ENCODE peak calls at places on chromosomes 4 and X, in six cellular contexts. D, N, J, X, B and P are unnamed samples.

GRCh38 chr4:169437299-169438047 is 166.7 kb upstream of the SH3RF1 start:
- DNase-seq in X (no peak), B (no peak), D (no peak), J (no peak), N (no peak), P (no peak)

GRCh38 chrX:48695524-48695875 is 1.0 kb upstream of the SUV39H1 start:
- DNase-seq in D (no peak), B (peak; percentile 11), J (no peak), N (no peak), X (no peak), P (no peak)

GRCh38 chrX:14032383-14032782 is 2.7 kb upstream of the GEMIN8 start:
- DNase-seq in B (peak; percentile 66), D (peak; percentile 13), N (peak; percentile 53), J (no peak), X (peak; percentile 69), P (no peak)

GRCh38 chr4:163949976-163950601 is 455.6 kb downstream of the TMA16 start:
- DNase-seq in X (no peak), D (no peak), B (no peak), N (no peak), J (no peak), P (no peak)

GRCh38 chr4:184792950-184793555 is 32.7 kb downstream of the ACSL1 start:
- DNase-seq in J (no peak), B (peak; percentile 76), D (no peak), X (peak; percentile 60), N (peak; percentile 20), P (no peak)

GRCh38 chr4:13911256-13911655 is 283.7 kb upstream of the BOD1L1 start:
- DNase-seq in X (no peak), B (no peak), D (no peak), N (no peak), J (no peak), P (no peak)

GRCh38 chrX:107715331-107716044 is 60.1 kb downstream of the TSC22D3 start:
- DNase-seq in B (no peak), J (no peak), N (no peak), D (no peak), X (no peak), P (no peak)

GRCh38 chr4:3527101-3527913 is 4.9 kb downstream of the LRPAP1 start:
- DNase-seq in D (no peak), B (no peak), J (no peak), N (no peak), X (no peak), P (no peak)

GRCh38 chr4:10667651-10668341 is 16.8 kb downstream of the CLNK start:
- DNase-seq in N (no peak), B (no peak), X (no peak), J (no peak), D (no peak), P (no peak)

GRCh38 chr4:176882201-176882600 is 89.5 kb upstream of the VEGFC start:
- DNase-seq in B (no peak), D (no peak), X (no peak), N (no peak), J (no peak), P (no peak)

GRCh38 chrX:129600981-129601424 is 53.8 kb downstream of the APLN start:
- DNase-seq in B (peak; percentile 51), D (peak; percentile 20), N (peak; percentile 27), X (peak; percentile 34), J (peak; percentile 29), P (no peak)

DNA sequence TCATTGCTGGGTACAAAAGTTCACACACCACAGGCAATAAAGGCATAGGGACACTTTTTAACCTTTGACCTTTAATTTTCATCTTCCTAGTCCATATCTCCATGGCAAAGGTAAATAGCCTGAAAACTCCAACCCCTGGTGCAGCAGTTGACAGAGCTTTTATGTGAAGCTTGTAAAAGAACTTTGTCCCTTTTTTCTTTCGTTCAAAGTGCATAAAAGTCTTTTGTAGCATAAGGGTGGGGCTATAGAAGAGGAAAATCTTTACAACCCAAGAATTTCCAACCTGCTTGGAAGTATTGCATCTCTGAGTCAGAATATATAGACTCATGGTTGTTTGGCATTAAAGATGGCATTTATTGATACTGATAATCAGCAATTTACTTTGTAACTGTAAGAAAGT is 20.4 kb downstream of the POF1B start:
- DNase-seq in X (peak; percentile 45), B (no peak), N (no peak), J (no peak), D (no peak), P (no peak)
- H3K27ac ChIP-seq in X (peak overlapping the region; percentile 46), B (no peak overlapping the region), N (no peak overlapping the region), J (no peak overlapping the region), D (no peak overlapping the region), P (no peak overlapping the region)

DNA sequence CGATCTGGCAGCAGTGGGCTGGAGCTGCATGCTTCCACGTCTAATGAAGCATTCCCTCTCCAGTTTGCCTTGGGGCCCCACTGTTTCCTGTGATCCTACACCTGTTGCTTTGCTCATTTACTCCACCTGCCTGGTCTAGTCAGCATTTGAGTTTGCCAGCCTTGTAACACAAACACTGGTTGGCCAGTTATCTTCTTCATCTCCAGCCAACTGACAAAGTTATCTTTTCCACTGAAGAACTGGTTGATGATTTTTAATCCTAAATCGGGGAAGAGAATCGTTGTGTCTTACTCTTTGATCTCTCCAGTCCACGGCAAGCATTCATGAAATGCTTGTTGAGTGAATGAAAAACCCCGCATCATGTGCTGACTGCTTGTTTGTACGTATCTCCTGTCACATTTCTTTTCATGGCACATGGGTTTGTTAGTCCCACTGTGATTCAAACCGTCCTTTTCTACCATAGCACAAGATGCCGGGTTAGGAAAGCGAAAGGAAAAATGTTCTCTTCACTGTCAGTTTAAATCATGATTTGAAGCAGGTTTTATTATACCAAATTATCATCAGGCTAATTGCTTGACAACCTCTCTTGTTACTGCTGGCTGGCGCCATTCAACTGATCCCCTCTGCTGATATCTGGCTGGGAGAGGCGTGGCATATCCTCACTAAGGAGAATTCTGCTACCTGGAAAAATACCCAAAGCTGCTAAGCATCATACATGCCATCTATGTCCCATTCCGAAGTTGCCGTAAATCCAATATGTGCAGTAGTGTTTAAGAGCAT is 144.8 kb downstream of the SHROOM3 start:
- DNase-seq in N (no peak), D (no peak), J (no peak), B (peak; percentile 38), X (peak; percentile 57), P (no peak)
- H3K9me3 ChIP-seq in N (no peaks in the 10 kb centered on the region), D (no peaks in the 10 kb centered on the region), J (no peaks in the 10 kb centered on the region), B (no peaks in the 10 kb centered on the region), X (no peaks in the 10 kb centered on the region), P (no peaks in the 10 kb centered on the region)

DNA sequence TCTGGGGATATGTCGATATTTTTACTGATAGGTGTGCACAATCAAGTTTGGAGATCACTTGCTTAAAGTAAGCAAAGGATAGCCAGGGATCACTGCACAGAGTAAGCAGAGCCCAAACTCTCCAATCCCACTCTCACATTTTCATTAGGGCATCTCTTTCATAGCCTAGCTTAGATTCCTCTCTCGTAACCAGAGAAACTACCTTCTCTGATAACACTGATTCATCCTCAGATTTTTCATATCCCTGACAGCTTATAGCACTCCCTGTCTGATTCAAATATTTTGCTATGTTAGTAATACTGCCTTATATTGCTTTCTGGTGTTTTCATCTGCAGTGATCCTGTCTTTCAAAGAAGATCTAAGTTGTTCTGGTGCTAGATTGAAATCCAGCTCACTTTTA is 123.7 kb downstream of the CBLL2 start:
- DNase-seq in J (no peak), N (no peak), B (peak; percentile 10), X (no peak), D (no peak), P (no peak)
- H3K27ac ChIP-seq in J (no peak overlapping the region), N (no peak overlapping the region), B (peak overlapping the region; percentile 20), X (no peak overlapping the region), D (no peak overlapping the region), P (no peak overlapping the region)

DNA sequence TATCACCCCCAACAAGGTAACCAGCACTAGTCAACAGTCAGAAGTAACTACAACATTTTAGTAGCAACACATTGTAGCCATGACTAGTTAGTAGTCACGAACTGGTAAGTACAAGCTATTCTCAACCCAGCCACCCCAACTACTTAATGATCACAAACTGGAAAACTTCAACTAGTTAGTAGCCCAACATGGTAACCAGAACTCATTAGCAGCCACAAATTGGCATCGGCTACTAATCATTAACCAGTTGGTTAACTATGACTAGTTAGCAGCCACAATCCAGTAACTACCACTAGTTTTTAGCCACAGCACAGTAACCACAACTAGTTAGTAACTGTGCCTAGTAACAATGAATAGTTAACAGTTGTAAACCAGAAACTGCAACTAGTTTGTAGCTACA is 385.1 kb upstream of the CXorf51B start:
- DNase-seq in J (no peak), X (no peak), D (no peak), N (no peak), B (no peak), P (no peak)
- H3K9me3 ChIP-seq in J (no peaks in the 10 kb centered on the region), X (no peaks in the 10 kb centered on the region), D (no peaks in the 10 kb centered on the region), N (no peaks in the 10 kb centered on the region), B (no peaks in the 10 kb centered on the region), P (no peaks in the 10 kb centered on the region)